ENCODE peak calls at places on chromosomes 1 and 21, in nine cellular contexts. W is WTC11; P is memory B cell; V is GOT3; F is mesendoderm; T is HEK293T; B is stimulated activated naive CD4-positive, alpha-beta T cell; X is AG09309; S is anterior cingulate cortex. N is an unnamed sample.
A peak's percentile ranks its signal among the peaks of the same experiment; 100 is the strongest.

GRCh38 chr1:14140800-14141526 is 441.0 kb downstream of the PRDM2 start:
- DNase-seq in W (no peak), P (no peak), V (no peak), F (no peak), T (no peak), B (no peak), X (no peak), S (peak; percentile 61), N (no peak)

GRCh38 chr1:219805191-219805590 is 123.2 kb downstream of the SLC30A10 start:
- DNase-seq in W (no peak), P (no peak), V (no peak), F (no peak), T (no peak), B (no peak), X (no peak), S (no peak), N (peak; percentile 32)

GRCh38 chr1:26833432-26834405 is 7.2 kb downstream of the ZDHHC18 start:
- DNase-seq in W (no peak), P (peak; percentile 76), V (no peak), F (no peak), T (no peak), B (peak; percentile 85), X (no peak), S (no peak), N (no peak)

GRCh38 chr1:227949341-227949921 is 1.7 kb upstream of the WNT9A start:
- DNase-seq in W (no peak), P (no peak), V (no peak), F (no peak), T (no peak), B (no peak), X (no peak), S (no peak), N (peak; percentile 1)

GRCh38 chr1:154489863-154490262 is 12.2 kb upstream of the TDRD10 start:
- DNase-seq in W (no peak), P (no peak), V (no peak), F (no peak), T (no peak), B (no peak), X (no peak), S (no peak), N (no peak)

GRCh38 chr1:236502579-236502971 is 21.2 kb upstream of the LGALS8 start:
- DNase-seq in W (no peak), P (no peak), V (no peak), F (peak; percentile 63), T (no peak), B (no peak), X (no peak), S (no peak), N (no peak)

GRCh38 chr1:6914646-6915178 is 129.5 kb downstream of the CAMTA1 start:
- DNase-seq in W (no peak), P (no peak), V (no peak), F (no peak), T (no peak), B (no peak), X (no peak), S (peak; percentile 56), N (no peak)

GRCh38 chr1:14049965-14050364 is 350.0 kb downstream of the PRDM2 start:
- DNase-seq in W (no peak), P (no peak), V (no peak), F (no peak), T (no peak), B (no peak), X (no peak), S (no peak), N (no peak)

GRCh38 chr1:243596441-243597183 is 253.4 kb downstream of the AKT3 start:
- DNase-seq in W (no peak), P (no peak), V (no peak), F (no peak), T (no peak), B (no peak), X (peak; percentile 84), S (no peak), N (no peak)

GRCh38 chr1:244012232-244012631 is 38.9 kb upstream of the ZBTB18 start:
- DNase-seq in W (no peak), P (no peak), V (peak; percentile 32), F (peak; percentile 75), T (no peak), B (no peak), X (no peak), S (no peak), N (no peak)

GRCh38 chr21:34669149-34669879 is 520 bp downstream of the CLIC6 start:
- DNase-seq in W (peak; percentile 51), P (peak; percentile 25), V (no peak), F (peak; percentile 44), T (no peak), B (peak; percentile 6), X (no peak), S (no peak), N (no peak)

GRCh38 chr21:46006547-46007497 is 25.3 kb downstream of the COL6A1 start:
- DNase-seq in W (peak; percentile 11), P (peak; percentile 7), V (no peak), F (no peak), T (no peak), B (no peak), X (no peak), S (no peak), N (no peak)

GRCh38 chr1:6273380-6273891 is 12.5 kb upstream of the GPR153 start:
- DNase-seq in W (no peak), P (no peak), V (no peak), F (peak; percentile 88), T (no peak), B (no peak), X (peak; percentile 23), S (peak; percentile 56), N (no peak)

GRCh38 chr1:116814935-116815334 is 60.7 kb downstream of the CD2 start:
- DNase-seq in W (no peak), P (no peak), V (no peak), F (no peak), T (no peak), B (no peak), X (no peak), S (no peak), N (no peak)

GRCh38 chr1:228935855-228936727 is 200.8 kb downstream of the RHOU start:
- DNase-seq in W (no peak), P (no peak), V (no peak), F (no peak), T (no peak), B (peak; percentile 16), X (no peak), S (no peak), N (no peak)

GRCh38 chr1:145845144-145845513 is 301 bp upstream of the NUDT17 start:
- DNase-seq in W (no peak), P (no peak), V (no peak), F (no peak), T (no peak), B (no peak), X (no peak), S (no peak), N (no peak)

GRCh38 chr1:49544615-49545014 is 479.1 kb downstream of the AGBL4 start:
- DNase-seq in W (no peak), P (no peak), V (no peak), F (no peak), T (no peak), B (no peak), X (no peak), S (no peak), N (no peak)

GRCh38 chr21:15122241-15122640 is 57.4 kb upstream of the NRIP1 start:
- DNase-seq in W (no peak), P (no peak), V (no peak), F (no peak), T (no peak), B (no peak), X (no peak), S (no peak), N (no peak)

GRCh38 chr21:44709426-44710293 is 1.7 kb downstream of the TSPEAR start:
- DNase-seq in W (no peak), P (no peak), V (no peak), F (no peak), T (no peak), B (peak; percentile 20), X (no peak), S (no peak), N (no peak)

GRCh38 chr1:94384485-94385353 is 33.5 kb upstream of the ABCD3 start:
- DNase-seq in W (no peak), P (no peak), V (no peak), F (no peak), T (no peak), B (peak; percentile 39), X (no peak), S (no peak), N (peak; percentile 27)

N was measured in SK-N-DZ.